ENCODE peak calls at places on chromosomes 3 and 15, in six cellular contexts. U is cardiac muscle cell, T is tibial artery, Q is thoracic aorta, G is WERI-Rb-1, C is heart left ventricle. B is an unnamed sample.

GRCh38 chr3:52437326-52438103 is 7.4 kb downstream of the SEMA3G start:
- DNase-seq in U (no peak), Q (no peak), C (peak), G (no peak), T (no peak), B (no peak)

GRCh38 chr3:144167634-144168033 is 196.0 kb downstream of the DIPK2A start:
- DNase-seq in G (no peak), T (no peak), U (no peak), Q (no peak), C (no peak), B (no peak)

GRCh38 chr15:90818251-90819210 is 49.9 kb upstream of the FURIN start:
- DNase-seq in G (peak), U (no peak), C (no peak), T (no peak), Q (no peak), B (peak)

GRCh38 chr3:99854899-99855298 is 37.2 kb downstream of the CMSS1 start:
- DNase-seq in T (no peak), C (no peak), Q (no peak), G (no peak), U (no peak), B (no peak)

GRCh38 chr3:6449099-6449498 is 411.8 kb upstream of the GRM7 start:
- DNase-seq in Q (no peak), C (no peak), G (no peak), T (no peak), U (no peak), B (no peak)

GRCh38 chr3:44883213-44883955 is 9.0 kb downstream of the TGM4 start:
- DNase-seq in T (no peak), G (no peak), Q (no peak), C (no peak), U (no peak), B (no peak)

GRCh38 chr3:113079532-113079931 is 88.7 kb downstream of the GTPBP8 start:
- DNase-seq in U (no peak), G (no peak), C (no peak), T (no peak), Q (no peak), B (no peak)

GRCh38 chr15:58434334-58434888 is 2.6 kb downstream of the LIPC start:
- DNase-seq in Q (no peak), G (no peak), U (peak), C (no peak), T (no peak), B (no peak)

GRCh38 chr3:64475037-64475436 is 212.8 kb downstream of the ADAMTS9 start:
- DNase-seq in G (no peak), U (no peak), Q (no peak), T (no peak), C (no peak), B (no peak)
- TF ChIP-seq CTCF in G (peak), U (peak), Q (no peak), T (no peak), C (no peak), B (no peak)

DNA sequence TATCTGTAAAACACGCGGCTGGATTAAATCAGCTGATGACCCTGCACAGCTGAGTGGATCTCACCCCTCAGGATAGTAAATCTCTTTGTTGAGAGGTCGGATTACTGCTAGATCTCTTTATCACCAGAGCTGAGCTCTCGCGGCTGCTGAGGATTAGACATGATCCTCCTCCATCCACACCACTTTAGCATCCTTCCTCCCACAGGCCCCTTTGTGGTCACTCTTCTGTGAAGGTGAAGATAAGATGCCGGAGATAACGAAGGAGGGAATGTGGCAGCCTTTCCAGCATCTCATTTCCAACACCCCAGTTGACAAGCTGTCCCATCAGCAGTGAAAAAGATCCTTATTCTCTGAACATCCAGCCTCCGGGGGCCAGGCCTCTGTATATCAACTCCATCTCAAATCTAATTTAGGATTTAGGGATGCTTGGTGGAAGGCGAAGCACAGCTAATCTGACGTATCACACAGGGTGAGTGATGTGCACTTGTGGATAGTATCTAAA is 47.5 kb upstream of the SELENOK start:
- DNase-seq in U (no peak), C (no peak), Q (no peak), G (peak), T (no peak), B (no peak)
- H3K4me3 ChIP-seq in U (no peak), C (no peak), Q (no peak), G (no peak), T (no peak), B (no peak)

GRCh38 chr3:160781429-160781828 is 25.4 kb downstream of the PPM1L start:
- DNase-seq in G (no peak), T (no peak), U (no peak), Q (no peak), C (no peak), B (no peak)

GRCh38 chr3:160780246-160780645 is 24.2 kb downstream of the PPM1L start:
- DNase-seq in T (no peak), C (no peak), U (no peak), Q (no peak), G (no peak), B (no peak)

GRCh38 chr3:160784853-160785252 is 28.8 kb downstream of the PPM1L start:
- DNase-seq in U (no peak), C (no peak), Q (no peak), T (no peak), G (no peak), B (no peak)
- H3K27ac ChIP-seq in U (no peak), C (no peak), Q (no peak), T (no peak), G (no peak), B (no peak)

DNA sequence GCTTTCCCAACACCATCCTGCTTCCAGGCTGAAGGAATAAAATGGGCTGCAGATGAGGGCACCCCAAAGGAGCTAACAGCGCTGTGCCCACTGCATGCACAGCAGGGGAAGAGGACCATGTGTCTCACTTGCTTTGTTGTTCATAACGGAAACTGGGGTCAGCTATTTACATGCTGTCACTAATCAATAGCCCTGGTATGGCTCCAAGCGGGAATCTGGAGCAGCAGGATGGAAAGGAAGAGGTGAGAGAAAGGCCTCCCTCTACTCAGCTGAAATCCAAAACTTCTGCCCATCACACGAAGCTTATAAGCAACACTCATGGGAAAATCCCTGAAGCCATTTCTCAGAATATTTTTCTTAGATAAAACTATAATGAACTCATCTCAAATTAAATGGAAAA is 67.4 kb downstream of the TBC1D2B start:
- DNase-seq in T (no peak), C (no peak), G (no peak), Q (no peak), U (no peak), B (no peak)
- TF ChIP-seq CTCF in T (no peak), C (no peak), G (no peak), Q (no peak), U (no peak), B (no peak)

GRCh38 chr15:98668566-98669308 is 20.4 kb downstream of the IGF1R start:
- DNase-seq in G (peak), U (peak), Q (no peak), T (no peak), C (no peak), B (no peak)
- H3K4me3 ChIP-seq in G (no peak), U (no peak), Q (no peak), T (no peak), C (no peak), B (no peak)

GRCh38 chr15:50996641-50997040 is 88.2 kb downstream of the AP4E1 start:
- DNase-seq in G (no peak), C (no peak), U (no peak), Q (no peak), T (no peak), B (no peak)
- H3K27ac ChIP-seq in G (no peak), C (no peak), U (no peak), Q (no peak), T (no peak), B (no peak)

DNA sequence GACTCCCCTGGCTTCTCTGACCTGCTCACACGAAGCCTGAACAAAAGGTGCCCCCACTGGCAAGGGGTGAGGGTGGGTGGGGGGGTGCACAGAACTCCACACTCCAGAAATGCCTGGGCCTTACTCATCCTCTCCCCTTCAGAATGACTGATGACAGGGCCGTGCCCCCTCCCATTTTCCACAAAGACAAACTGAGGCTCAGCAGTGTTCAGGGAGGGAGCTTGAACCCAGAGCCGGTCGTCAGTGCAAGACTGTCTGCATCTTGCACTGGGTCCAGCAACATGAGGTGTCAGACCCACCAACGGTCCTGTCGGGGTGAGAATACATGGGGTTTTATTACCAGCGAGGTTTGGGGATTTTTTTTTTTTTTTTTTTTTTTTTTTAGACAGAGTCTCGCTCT is 15.3 kb downstream of the IGDCC3 start:
- DNase-seq in C (no peak), G (no peak), T (no peak), U (no peak), Q (no peak), B (no peak)
- TF ChIP-seq CTCF in C (no peak), G (no peak), T (no peak), U (no peak), Q (no peak), B (no peak)

B was measured in dorsolateral prefrontal cortex.